ENCODE peak calls at places on chromosomes 7 and 10, in eight cellular contexts. Z is posterior cingulate gyrus, I is GM12865, Q is K562, Y is iris pigment epithelial cell, X is heart right ventricle, J is colonic mucosa, R is T-helper 1 cell. O is an unnamed sample.

GRCh38 chr7:23462846-23463245 is 7.4 kb downstream of the IGF2BP3 start:
- DNase-seq in J (no peak), Q (no peak), X (no peak), Z (no peak), R (no peak), I (no peak), Y (peak), O (peak)

GRCh38 chr7:78082556-78082955 is 284.0 kb downstream of the PHTF2 start:
- DNase-seq in Q (no peak), Z (no peak), J (no peak), R (no peak), Y (no peak), X (no peak), I (no peak), O (no peak)

GRCh38 chr7:158278745-158279320 is 308.8 kb downstream of the PTPRN2 start:
- DNase-seq in I (no peak), X (no peak), Y (no peak), J (no peak), Z (no peak), Q (no peak), R (no peak), O (no peak)

GRCh38 chr10:65907199-65907712 is 1018.6 kb upstream of the LRRTM3 start:
- DNase-seq in R (no peak), Z (no peak), Y (no peak), Q (no peak), J (no peak), I (no peak), X (no peak), O (no peak)

GRCh38 chr10:25725917-25726716 is 207.9 kb upstream of the MYO3A start:
- DNase-seq in I (peak), Y (peak), Z (no peak), X (peak), Q (peak), J (peak), R (no peak), O (peak)

GRCh38 chr7:101693498-101694091 is 64.5 kb upstream of the MYL10 start:
- DNase-seq in Z (no peak), Y (no peak), J (peak), R (no peak), Q (no peak), X (no peak), I (no peak), O (no peak)

GRCh38 chr7:84838857-84839256 is 348.0 kb downstream of the SEMA3D start:
- DNase-seq in R (no peak), Z (no peak), Q (no peak), J (no peak), I (no peak), Y (no peak), X (no peak), O (no peak)

GRCh38 chr10:104043185-104043830 is 42.4 kb downstream of the COL17A1 start:
- DNase-seq in X (no peak), I (no peak), Q (no peak), J (no peak), R (no peak), Z (no peak), Y (peak), O (no peak)

GRCh38 chr7:34341331-34341730 is 316.7 kb upstream of the NPSR1 start:
- DNase-seq in R (no peak), I (no peak), Y (no peak), J (no peak), Q (no peak), X (no peak), Z (no peak), O (no peak)

GRCh38 chr7:31122649-31123058 is 70.5 kb downstream of the ADCYAP1R1 start:
- DNase-seq in J (peak), I (peak), Z (no peak), Y (peak), X (peak), Q (peak), R (peak), O (peak)

GRCh38 chr10:121927361-121927840 is 430 bp downstream of the ATE1 start:
- DNase-seq in J (peak), Z (peak), X (peak), I (peak), R (peak), Y (peak), Q (peak), O (peak)

O was measured in fibroblast of mammary gland.